ENCODE peak calls at places on chromosome 15, in seven cellular contexts. One of them, this sample, is unnamed.

GRCh38 chr15:24848050-24848449 is 106.7 kb upstream of the SNRPN start:
- DNase-seq in neural progenitor cell: peak
- DNase-seq in PC-3: peak
- DNase-seq in hepatocyte: peak
- DNase-seq in HCT116: no peak
- DNase-seq in MM.1S: no peak
- DNase-seq in GM23338: peak
- DNase-seq in this sample: peak

GRCh38 chr15:66229790-66230460 is 23.6 kb downstream of the MEGF11 start:
- DNase-seq in neural progenitor cell: no peak
- DNase-seq in PC-3: no peak
- DNase-seq in hepatocyte: no peak
- DNase-seq in HCT116: no peak
- DNase-seq in MM.1S: no peak
- DNase-seq in GM23338: no peak
- DNase-seq in this sample: no peak

GRCh38 chr15:101664303-101664913 is 12.2 kb upstream of the TM2D3 start:
- DNase-seq in neural progenitor cell: peak
- DNase-seq in PC-3: peak
- DNase-seq in hepatocyte: no peak
- DNase-seq in HCT116: no peak
- DNase-seq in MM.1S: no peak
- DNase-seq in GM23338: peak
- DNase-seq in this sample: peak

GRCh38 chr15:69377137-69377536 is 37.0 kb upstream of the KIF23 start:
- DNase-seq in neural progenitor cell: no peak
- DNase-seq in PC-3: no peak
- DNase-seq in hepatocyte: no peak
- DNase-seq in HCT116: no peak
- DNase-seq in MM.1S: no peak
- DNase-seq in GM23338: no peak
- DNase-seq in this sample: no peak

GRCh38 chr15:25901841-25902610 is 38.9 kb upstream of the ATP10A start:
- DNase-seq in neural progenitor cell: no peak
- DNase-seq in PC-3: no peak
- DNase-seq in hepatocyte: no peak
- DNase-seq in HCT116: no peak
- DNase-seq in MM.1S: no peak
- DNase-seq in GM23338: no peak
- DNase-seq in this sample: peak

GRCh38 chr15:70437089-70437488 is 326.3 kb downstream of the UACA start:
- DNase-seq in neural progenitor cell: no peak
- DNase-seq in PC-3: no peak
- DNase-seq in hepatocyte: peak
- DNase-seq in HCT116: no peak
- DNase-seq in MM.1S: no peak
- DNase-seq in GM23338: no peak
- DNase-seq in this sample: no peak

GRCh38 chr15:100141304-100142080 is 200.3 kb downstream of the ADAMTS17 start:
- DNase-seq in neural progenitor cell: no peak
- DNase-seq in PC-3: no peak
- DNase-seq in hepatocyte: no peak
- DNase-seq in HCT116: no peak
- DNase-seq in MM.1S: no peak
- DNase-seq in GM23338: no peak
- DNase-seq in this sample: no peak

GRCh38 chr15:78640840-78641733 is at the start of gene CHRNB4:
- DNase-seq in neural progenitor cell: peak
- DNase-seq in PC-3: no peak
- DNase-seq in hepatocyte: peak
- DNase-seq in HCT116: no peak
- DNase-seq in MM.1S: no peak
- DNase-seq in GM23338: peak
- DNase-seq in this sample: peak

GRCh38 chr15:96285715-96286367 is 44.7 kb upstream of the NR2F2 start:
- DNase-seq in neural progenitor cell: no peak
- DNase-seq in PC-3: no peak
- DNase-seq in hepatocyte: no peak
- DNase-seq in HCT116: no peak
- DNase-seq in MM.1S: no peak
- DNase-seq in GM23338: peak
- DNase-seq in this sample: no peak

GRCh38 chr15:83848315-83849050 is 194.6 kb downstream of the ADAMTSL3 start:
- DNase-seq in neural progenitor cell: no peak
- DNase-seq in PC-3: peak
- DNase-seq in hepatocyte: peak
- DNase-seq in HCT116: no peak
- DNase-seq in MM.1S: no peak
- DNase-seq in GM23338: no peak
- DNase-seq in this sample: peak

GRCh38 chr15:75356539-75356938 is 9.7 kb downstream of the NEIL1 start:
- DNase-seq in neural progenitor cell: no peak
- DNase-seq in PC-3: no peak
- DNase-seq in hepatocyte: no peak
- DNase-seq in HCT116: no peak
- DNase-seq in MM.1S: no peak
- DNase-seq in GM23338: no peak
- DNase-seq in this sample: no peak

GRCh38 chr15:70826634-70827033 is 27.3 kb downstream of the LARP6 start:
- DNase-seq in neural progenitor cell: no peak
- DNase-seq in PC-3: peak
- DNase-seq in hepatocyte: peak
- DNase-seq in HCT116: peak
- DNase-seq in MM.1S: no peak
- DNase-seq in GM23338: no peak
- DNase-seq in this sample: peak

GRCh38 chr15:100720406-100720967 is 118.1 kb downstream of the ASB7 start:
- DNase-seq in neural progenitor cell: no peak
- DNase-seq in PC-3: no peak
- DNase-seq in hepatocyte: no peak
- DNase-seq in HCT116: no peak
- DNase-seq in MM.1S: no peak
- DNase-seq in GM23338: no peak
- DNase-seq in this sample: no peak

GRCh38 chr15:48647963-48648362 is 2.5 kb upstream of the FBN1 start:
- DNase-seq in neural progenitor cell: peak
- DNase-seq in PC-3: peak
- DNase-seq in hepatocyte: no peak
- DNase-seq in HCT116: no peak
- DNase-seq in MM.1S: no peak
- DNase-seq in GM23338: peak
- DNase-seq in this sample: peak

GRCh38 chr15:23565395-23566069 is at the start of gene MKRN3:
- DNase-seq in neural progenitor cell: peak
- DNase-seq in PC-3: no peak
- DNase-seq in hepatocyte: no peak
- DNase-seq in HCT116: peak
- DNase-seq in MM.1S: no peak
- DNase-seq in GM23338: no peak
- DNase-seq in this sample: peak

GRCh38 chr15:62998262-62998909 is 44.2 kb upstream of the TPM1 start:
- DNase-seq in neural progenitor cell: no peak
- DNase-seq in PC-3: no peak
- DNase-seq in hepatocyte: peak
- DNase-seq in HCT116: no peak
- DNase-seq in MM.1S: no peak
- DNase-seq in GM23338: no peak
- DNase-seq in this sample: no peak

GRCh38 chr15:66251790-66252355 is 1.7 kb downstream of the MEGF11 start:
- DNase-seq in neural progenitor cell: peak
- DNase-seq in PC-3: no peak
- DNase-seq in hepatocyte: no peak
- DNase-seq in HCT116: no peak
- DNase-seq in MM.1S: no peak
- DNase-seq in GM23338: peak
- DNase-seq in this sample: no peak

GRCh38 chr15:77493324-77493907 is 72.7 kb downstream of the HMG20A start:
- DNase-seq in neural progenitor cell: no peak
- DNase-seq in PC-3: no peak
- DNase-seq in hepatocyte: no peak
- DNase-seq in HCT116: no peak
- DNase-seq in MM.1S: peak
- DNase-seq in GM23338: no peak
- DNase-seq in this sample: peak

GRCh38 chr15:67107014-67107812 is 41.8 kb downstream of the SMAD3 start:
- DNase-seq in neural progenitor cell: no peak
- DNase-seq in PC-3: peak
- DNase-seq in hepatocyte: peak
- DNase-seq in HCT116: peak
- DNase-seq in MM.1S: no peak
- DNase-seq in GM23338: no peak
- DNase-seq in this sample: peak

GRCh38 chr15:100311099-100311751 is 30.6 kb downstream of the ADAMTS17 start:
- DNase-seq in neural progenitor cell: no peak
- DNase-seq in PC-3: no peak
- DNase-seq in hepatocyte: no peak
- DNase-seq in HCT116: no peak
- DNase-seq in MM.1S: no peak
- DNase-seq in GM23338: no peak
- DNase-seq in this sample: no peak

DNA sequence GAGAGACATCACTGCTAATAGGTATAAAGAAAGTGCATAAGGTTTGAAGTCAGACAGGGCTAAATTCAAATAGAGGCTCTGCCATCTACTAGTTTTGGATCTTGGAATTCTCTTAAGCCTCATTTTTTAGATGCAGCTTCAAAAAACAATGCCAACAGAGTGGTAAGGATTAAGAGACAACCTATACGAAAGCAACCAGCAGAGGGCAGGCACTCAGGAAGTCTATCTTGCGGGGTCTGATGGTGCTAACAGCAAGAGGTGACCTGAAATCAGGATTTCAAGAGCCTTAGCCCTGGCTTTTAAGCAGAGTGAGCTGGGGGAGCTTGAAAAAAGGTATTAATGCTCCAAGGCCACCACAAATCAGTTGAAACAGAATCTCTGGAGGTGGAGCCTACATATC is 40.7 kb downstream of the LDHAL6B start:
- DNase-seq in neural progenitor cell: peak
- DNase-seq in PC-3: peak
- DNase-seq in hepatocyte: peak
- DNase-seq in HCT116: no peak
- DNase-seq in MM.1S: peak
- DNase-seq in GM23338: peak
- DNase-seq in this sample: peak
- H2AFZ ChIP-seq in neural progenitor cell: no peak
- H2AFZ ChIP-seq in PC-3: no peak
- H2AFZ ChIP-seq in hepatocyte: no peak
- H2AFZ ChIP-seq in HCT116: no peak
- H2AFZ ChIP-seq in MM.1S: no peak
- H2AFZ ChIP-seq in GM23338: no peak
- H2AFZ ChIP-seq in this sample: no peak

DNA sequence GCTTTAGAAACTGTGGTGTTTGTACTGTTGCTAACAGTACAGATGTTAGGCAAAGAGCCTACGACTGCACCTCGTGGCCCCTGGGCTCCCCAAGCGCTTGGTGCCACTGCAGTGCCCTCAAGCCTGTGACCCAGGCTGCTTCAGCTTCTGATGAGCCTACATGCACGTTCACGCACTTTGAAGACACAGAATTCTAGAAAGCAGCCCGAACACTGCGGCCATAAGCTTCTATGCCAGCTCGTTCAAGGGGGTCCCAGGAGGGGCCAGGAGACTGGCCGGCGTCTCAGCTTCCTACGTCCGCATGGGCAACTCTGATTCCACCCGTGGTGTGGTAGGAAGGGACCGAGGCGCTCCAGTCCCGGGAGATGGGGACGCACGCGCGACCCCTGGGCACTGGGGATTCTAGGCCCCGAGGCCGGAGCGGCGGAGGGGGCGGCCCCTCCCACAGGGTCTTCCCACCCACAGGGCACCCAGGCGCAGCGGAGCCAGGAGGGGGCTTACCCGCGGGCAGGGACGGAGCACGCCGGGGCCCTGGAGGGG is 653 bp downstream of the MYO5C start:
- DNase-seq in neural progenitor cell: peak
- DNase-seq in PC-3: peak
- DNase-seq in hepatocyte: peak
- DNase-seq in HCT116: no peak
- DNase-seq in MM.1S: peak
- DNase-seq in GM23338: peak
- DNase-seq in this sample: peak
- TF ChIP-seq EZH2 in neural progenitor cell: no peak
- TF ChIP-seq EZH2 in PC-3: no peak
- TF ChIP-seq EZH2 in hepatocyte: no peak
- TF ChIP-seq EZH2 in HCT116: no peak
- TF ChIP-seq EZH2 in MM.1S: no peak
- TF ChIP-seq EZH2 in GM23338: no peak
- TF ChIP-seq EZH2 in this sample: no peak

DNA sequence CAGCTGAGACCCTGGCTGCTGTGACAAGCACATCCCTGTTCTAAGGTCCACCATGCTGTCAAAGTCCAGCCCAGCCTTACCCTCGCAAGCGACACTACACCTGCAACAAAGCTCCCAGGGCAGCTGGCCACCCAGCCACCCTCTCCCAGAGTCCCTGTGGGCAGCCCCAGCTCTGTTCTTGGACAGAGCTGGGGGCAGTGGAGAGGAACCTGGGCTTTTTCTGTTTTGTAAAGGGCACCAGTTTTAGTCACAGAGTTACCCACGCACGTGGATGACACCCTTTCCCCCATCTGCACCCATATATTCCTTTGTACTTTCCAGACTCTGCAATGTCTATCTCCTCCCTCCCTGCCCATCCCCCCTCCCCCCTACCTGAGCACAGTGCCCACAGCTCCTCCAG is 38.9 kb downstream of the ACAN start:
- DNase-seq in neural progenitor cell: no peak
- DNase-seq in PC-3: no peak
- DNase-seq in hepatocyte: no peak
- DNase-seq in HCT116: no peak
- DNase-seq in MM.1S: no peak
- DNase-seq in GM23338: no peak
- DNase-seq in this sample: no peak
- TF ChIP-seq EZH2phosphoT487 in neural progenitor cell: no peak
- TF ChIP-seq EZH2phosphoT487 in PC-3: no peak
- TF ChIP-seq EZH2phosphoT487 in hepatocyte: no peak
- TF ChIP-seq EZH2phosphoT487 in HCT116: no peak
- TF ChIP-seq EZH2phosphoT487 in MM.1S: no peak
- TF ChIP-seq EZH2phosphoT487 in GM23338: no peak
- TF ChIP-seq EZH2phosphoT487 in this sample: no peak

GRCh38 chr15:38255690-38256089 is 3.1 kb downstream of the SPRED1 start:
- DNase-seq in neural progenitor cell: no peak
- DNase-seq in PC-3: no peak
- DNase-seq in hepatocyte: no peak
- DNase-seq in HCT116: no peak
- DNase-seq in MM.1S: no peak
- DNase-seq in GM23338: no peak
- DNase-seq in this sample: peak

GRCh38 chr15:38251726-38252480 is 733 bp upstream of the SPRED1 start:
- DNase-seq in neural progenitor cell: peak
- DNase-seq in PC-3: peak
- DNase-seq in hepatocyte: peak
- DNase-seq in HCT116: peak
- DNase-seq in MM.1S: peak
- DNase-seq in GM23338: peak
- DNase-seq in this sample: peak

GRCh38 chr15:38252481-38253311 is at the start of gene SPRED1:
- DNase-seq in neural progenitor cell: peak
- DNase-seq in PC-3: peak
- DNase-seq in hepatocyte: peak
- DNase-seq in HCT116: no peak
- DNase-seq in MM.1S: peak
- DNase-seq in GM23338: peak
- DNase-seq in this sample: peak

GRCh38 chr15:38254065-38254883 is 1.6 kb downstream of the SPRED1 start:
- DNase-seq in neural progenitor cell: peak
- DNase-seq in PC-3: peak
- DNase-seq in hepatocyte: peak
- DNase-seq in HCT116: peak
- DNase-seq in MM.1S: peak
- DNase-seq in GM23338: no peak
- DNase-seq in this sample: peak

GRCh38 chr15:38253448-38253847 is 812 bp downstream of the SPRED1 start:
- DNase-seq in neural progenitor cell: peak
- DNase-seq in PC-3: peak
- DNase-seq in hepatocyte: peak
- DNase-seq in HCT116: peak
- DNase-seq in MM.1S: no peak
- DNase-seq in GM23338: peak
- DNase-seq in this sample: peak
- H2AFZ ChIP-seq in neural progenitor cell: no peak
- H2AFZ ChIP-seq in PC-3: no peak
- H2AFZ ChIP-seq in hepatocyte: no peak
- H2AFZ ChIP-seq in HCT116: no peak
- H2AFZ ChIP-seq in MM.1S: no peak
- H2AFZ ChIP-seq in GM23338: no peak
- H2AFZ ChIP-seq in this sample: peak